ENCODE peak calls at places on chromosomes 6 and 20, in five cellular contexts. One of them, this sample, is unnamed.

GRCh38 chr6:37713529-37714119 is 15.9 kb upstream of the MDGA1 start:
- DNase-seq in anterior cingulate cortex: peak; percentile 31
- DNase-seq in H1: no peak
- DNase-seq in HEK293T: no peak
- DNase-seq in heart left ventricle: no peak
- DNase-seq in this sample: no peak

GRCh38 chr6:45845546-45845945 is 170.1 kb downstream of the CLIC5 start:
- DNase-seq in anterior cingulate cortex: no peak
- DNase-seq in H1: no peak
- DNase-seq in HEK293T: no peak
- DNase-seq in heart left ventricle: no peak
- DNase-seq in this sample: no peak

GRCh38 chr20:41697861-41698559 is 79.8 kb upstream of the CHD6 start:
- DNase-seq in anterior cingulate cortex: no peak
- DNase-seq in H1: no peak
- DNase-seq in HEK293T: peak; percentile 40
- DNase-seq in heart left ventricle: no peak
- DNase-seq in this sample: no peak

GRCh38 chr6:117396228-117396627 is 29.5 kb downstream of the ROS1 start:
- DNase-seq in anterior cingulate cortex: no peak
- DNase-seq in H1: no peak
- DNase-seq in HEK293T: no peak
- DNase-seq in heart left ventricle: no peak
- DNase-seq in this sample: no peak

GRCh38 chr6:159916237-159916636 is 25.4 kb downstream of the MAS1 start:
- DNase-seq in anterior cingulate cortex: no peak
- DNase-seq in H1: no peak
- DNase-seq in HEK293T: no peak
- DNase-seq in heart left ventricle: no peak
- DNase-seq in this sample: no peak

GRCh38 chr6:33008944-33009861 is at the start of gene HLA-DOA:
- DNase-seq in anterior cingulate cortex: no peak
- DNase-seq in H1: peak; percentile 77
- DNase-seq in HEK293T: peak; percentile 82
- DNase-seq in heart left ventricle: no peak
- DNase-seq in this sample: no peak

GRCh38 chr20:51531141-51531710 is 11.3 kb downstream of the NFATC2 start:
- DNase-seq in anterior cingulate cortex: no peak
- DNase-seq in H1: no peak
- DNase-seq in HEK293T: no peak
- DNase-seq in heart left ventricle: no peak
- DNase-seq in this sample: no peak

GRCh38 chr6:158023597-158023939 is 41.9 kb downstream of the SYNJ2 start:
- DNase-seq in anterior cingulate cortex: no peak
- DNase-seq in H1: no peak
- DNase-seq in HEK293T: no peak
- DNase-seq in heart left ventricle: no peak
- DNase-seq in this sample: no peak

GRCh38 chr20:46720776-46721425 is 11.5 kb downstream of the SLC2A10 start:
- DNase-seq in anterior cingulate cortex: no peak
- DNase-seq in H1: no peak
- DNase-seq in HEK293T: no peak
- DNase-seq in heart left ventricle: no peak
- DNase-seq in this sample: no peak

GRCh38 chr6:79670789-79671188 is 39.7 kb downstream of the SH3BGRL2 start:
- DNase-seq in anterior cingulate cortex: no peak
- DNase-seq in H1: no peak
- DNase-seq in HEK293T: no peak
- DNase-seq in heart left ventricle: no peak
- DNase-seq in this sample: no peak

GRCh38 chr6:71585472-71585871 is 296.9 kb downstream of the OGFRL1 start:
- DNase-seq in anterior cingulate cortex: no peak
- DNase-seq in H1: no peak
- DNase-seq in HEK293T: no peak
- DNase-seq in heart left ventricle: no peak
- DNase-seq in this sample: no peak

GRCh38 chr6:131828080-131828479 is 20.3 kb downstream of the ENPP1 start:
- DNase-seq in anterior cingulate cortex: no peak
- DNase-seq in H1: no peak
- DNase-seq in HEK293T: no peak
- DNase-seq in heart left ventricle: no peak
- DNase-seq in this sample: peak; percentile 68

GRCh38 chr6:49462599-49462926 is 490 bp downstream of the MMUT start:
- DNase-seq in anterior cingulate cortex: no peak
- DNase-seq in H1: no peak
- DNase-seq in HEK293T: peak; percentile 8
- DNase-seq in heart left ventricle: no peak
- DNase-seq in this sample: no peak

GRCh38 chr6:160297310-160297709 is 38.7 kb upstream of the SLC22A2 start:
- DNase-seq in anterior cingulate cortex: no peak
- DNase-seq in H1: no peak
- DNase-seq in HEK293T: no peak
- DNase-seq in heart left ventricle: no peak
- DNase-seq in this sample: no peak

GRCh38 chr6:81480139-81480538 is 272.3 kb downstream of the TENT5A start:
- DNase-seq in anterior cingulate cortex: no peak
- DNase-seq in H1: no peak
- DNase-seq in HEK293T: no peak
- DNase-seq in heart left ventricle: no peak
- DNase-seq in this sample: peak; percentile 16

GRCh38 chr6:14792118-14792955 is 453.5 kb upstream of the JARID2 start:
- DNase-seq in anterior cingulate cortex: no peak
- DNase-seq in H1: no peak
- DNase-seq in HEK293T: peak; percentile 23
- DNase-seq in heart left ventricle: no peak
- DNase-seq in this sample: no peak

GRCh38 chr6:125254321-125254720 is 47.4 kb downstream of the HDDC2 start:
- DNase-seq in anterior cingulate cortex: no peak
- DNase-seq in H1: no peak
- DNase-seq in HEK293T: no peak
- DNase-seq in heart left ventricle: no peak
- DNase-seq in this sample: no peak

GRCh38 chr6:149614352-149614751 is 34.2 kb downstream of the KATNA1 start:
- DNase-seq in anterior cingulate cortex: no peak
- DNase-seq in H1: no peak
- DNase-seq in HEK293T: no peak
- DNase-seq in heart left ventricle: no peak
- DNase-seq in this sample: no peak

GRCh38 chr6:102204336-102204735 is 810.8 kb downstream of the GRIK2 start:
- DNase-seq in anterior cingulate cortex: no peak
- DNase-seq in H1: no peak
- DNase-seq in HEK293T: no peak
- DNase-seq in heart left ventricle: no peak
- DNase-seq in this sample: no peak

GRCh38 chr6:119184008-119184665 is 105.7 kb upstream of the FAM184A start:
- DNase-seq in anterior cingulate cortex: no peak
- DNase-seq in H1: no peak
- DNase-seq in HEK293T: no peak
- DNase-seq in heart left ventricle: no peak
- DNase-seq in this sample: no peak

GRCh38 chr6:16244446-16244845 is 6.1 kb downstream of the GMPR start:
- DNase-seq in anterior cingulate cortex: no peak
- DNase-seq in H1: no peak
- DNase-seq in HEK293T: no peak
- DNase-seq in heart left ventricle: peak; percentile 72
- DNase-seq in this sample: no peak

GRCh38 chr20:20448891-20449290 is 81.0 kb downstream of the INSM1 start:
- DNase-seq in anterior cingulate cortex: no peak
- DNase-seq in H1: no peak
- DNase-seq in HEK293T: no peak
- DNase-seq in heart left ventricle: no peak
- DNase-seq in this sample: no peak

GRCh38 chr20:53608456-53609413 is 15.1 kb upstream of the ZNF217 start:
- DNase-seq in anterior cingulate cortex: no peak
- DNase-seq in H1: peak; percentile 54
- DNase-seq in HEK293T: no peak
- DNase-seq in heart left ventricle: no peak
- DNase-seq in this sample: no peak

GRCh38 chr6:24444588-24444987 is 41.9 kb downstream of the MRS2 start:
- DNase-seq in anterior cingulate cortex: no peak
- DNase-seq in H1: no peak
- DNase-seq in HEK293T: no peak
- DNase-seq in heart left ventricle: no peak
- DNase-seq in this sample: no peak

GRCh38 chr20:11901127-11901526 is 16.6 kb upstream of the BTBD3 start:
- DNase-seq in anterior cingulate cortex: no peak
- DNase-seq in H1: no peak
- DNase-seq in HEK293T: no peak
- DNase-seq in heart left ventricle: no peak
- DNase-seq in this sample: no peak

GRCh38 chr6:9204171-9204570 is 768.8 kb upstream of the SLC35B3 start:
- DNase-seq in anterior cingulate cortex: no peak
- DNase-seq in H1: no peak
- DNase-seq in HEK293T: no peak
- DNase-seq in heart left ventricle: no peak
- DNase-seq in this sample: no peak

GRCh38 chr6:12576389-12576788 is 140.2 kb upstream of the PHACTR1 start:
- DNase-seq in anterior cingulate cortex: no peak
- DNase-seq in H1: no peak
- DNase-seq in HEK293T: no peak
- DNase-seq in heart left ventricle: no peak
- DNase-seq in this sample: no peak

GRCh38 chr20:13105864-13106457 is 97.2 kb downstream of the SPTLC3 start:
- DNase-seq in anterior cingulate cortex: no peak
- DNase-seq in H1: no peak
- DNase-seq in HEK293T: peak; percentile 8
- DNase-seq in heart left ventricle: no peak
- DNase-seq in this sample: no peak

GRCh38 chr20:19371112-19371511 is 158.7 kb downstream of the SLC24A3 start:
- DNase-seq in anterior cingulate cortex: no peak
- DNase-seq in H1: no peak
- DNase-seq in HEK293T: no peak
- DNase-seq in heart left ventricle: no peak
- DNase-seq in this sample: no peak

GRCh38 chr6:14711056-14711703 is 534.7 kb upstream of the JARID2 start:
- DNase-seq in anterior cingulate cortex: no peak
- DNase-seq in H1: no peak
- DNase-seq in HEK293T: peak; percentile 53
- DNase-seq in heart left ventricle: peak; percentile 55
- DNase-seq in this sample: no peak

GRCh38 chr6:119240257-119241123 is 109.1 kb downstream of the MAN1A1 start:
- DNase-seq in anterior cingulate cortex: no peak
- DNase-seq in H1: no peak
- DNase-seq in HEK293T: no peak
- DNase-seq in heart left ventricle: no peak
- DNase-seq in this sample: no peak

GRCh38 chr6:130424704-130425103 is 58.9 kb downstream of the TMEM200A start:
- DNase-seq in anterior cingulate cortex: no peak
- DNase-seq in H1: no peak
- DNase-seq in HEK293T: no peak
- DNase-seq in heart left ventricle: no peak
- DNase-seq in this sample: no peak

GRCh38 chr6:40541556-40542174 is 45.5 kb downstream of the LRFN2 start:
- DNase-seq in anterior cingulate cortex: no peak
- DNase-seq in H1: no peak
- DNase-seq in HEK293T: no peak
- DNase-seq in heart left ventricle: no peak
- DNase-seq in this sample: no peak

GRCh38 chr20:57205625-57206219 is 60.7 kb downstream of the BMP7 start:
- DNase-seq in anterior cingulate cortex: no peak
- DNase-seq in H1: no peak
- DNase-seq in HEK293T: no peak
- DNase-seq in heart left ventricle: no peak
- DNase-seq in this sample: peak; percentile 63

This sample was measured in lower leg skin.